ENCODE peak calls at places on chromosomes 4 and X, in seven cellular contexts. A is H9, K is IMR-90, X is mesendoderm, M is H1, N is mesenchymal stem cell, C is trophoblast cell. D is an unnamed sample. For H3K79me1, the result is how much of the 10 kb centered on the place peaks cover.

GRCh38 chr4:95248713-95249401 is 299.9 kb downstream of the UNC5C start:
- DNase-seq in A (no peak), K (no peak), X (no peak), M (no peak), N (no peak), C (no peak), D (no peak)

GRCh38 chrX:150365051-150365952 is 2.2 kb downstream of the MAMLD1 start:
- DNase-seq in A (peak), K (peak), X (peak), M (no peak), N (peak), C (peak), D (peak)

GRCh38 chr4:55635760-55636621 is at the start of gene NMU:
- DNase-seq in A (peak), K (no peak), X (peak), M (no peak), N (peak), C (peak), D (peak)

GRCh38 chr4:71602271-71602890 is 181.5 kb downstream of the GC start:
- DNase-seq in A (no peak), K (peak), X (no peak), M (no peak), N (peak), C (peak), D (no peak)

GRCh38 chr4:84648863-84649647 is 66.1 kb downstream of the CDS1 start:
- DNase-seq in A (no peak), K (no peak), X (no peak), M (no peak), N (no peak), C (no peak), D (no peak)

GRCh38 chrX:37509349-37509748 is 62.1 kb upstream of the LANCL3 start:
- DNase-seq in A (no peak), K (no peak), X (peak), M (no peak), N (no peak), C (no peak), D (no peak)

GRCh38 chr4:88697588-88698329 is at the start of gene NAP1L5:
- DNase-seq in A (peak), K (peak), X (peak), M (no peak), N (peak), C (peak), D (no peak)

GRCh38 chr4:75643651-75644050 is 13.3 kb upstream of the CDKL2 start:
- DNase-seq in A (no peak), K (no peak), X (no peak), M (no peak), N (no peak), C (no peak), D (no peak)

GRCh38 chr4:180664766-180665368 is 1578.3 kb upstream of the TENM3 start:
- DNase-seq in A (peak), K (peak), X (peak), M (peak), N (peak), C (peak), D (peak)

GRCh38 chrX:149044471-149044870 is 460.6 kb downstream of the IDS start:
- DNase-seq in A (no peak), K (no peak), X (no peak), M (no peak), N (no peak), C (peak), D (no peak)

GRCh38 chr4:18535948-18536347 is 514.4 kb upstream of the LCORL start:
- DNase-seq in A (no peak), K (no peak), X (no peak), M (no peak), N (no peak), C (no peak), D (no peak)

GRCh38 chr4:7983296-7983695 is 43.6 kb upstream of the AFAP1 start:
- DNase-seq in A (no peak), K (no peak), X (no peak), M (no peak), N (no peak), C (no peak), D (no peak)

GRCh38 chrX:107324493-107325310 is 118.3 kb downstream of the DNAAF6 start:
- DNase-seq in A (peak), K (peak), X (peak), M (peak), N (peak), C (peak), D (peak)
- H3K79me1 ChIP-seq in A (under half), K (under half), X (under half), M (under half), N (under half), C (under half), D (under half)

DNA sequence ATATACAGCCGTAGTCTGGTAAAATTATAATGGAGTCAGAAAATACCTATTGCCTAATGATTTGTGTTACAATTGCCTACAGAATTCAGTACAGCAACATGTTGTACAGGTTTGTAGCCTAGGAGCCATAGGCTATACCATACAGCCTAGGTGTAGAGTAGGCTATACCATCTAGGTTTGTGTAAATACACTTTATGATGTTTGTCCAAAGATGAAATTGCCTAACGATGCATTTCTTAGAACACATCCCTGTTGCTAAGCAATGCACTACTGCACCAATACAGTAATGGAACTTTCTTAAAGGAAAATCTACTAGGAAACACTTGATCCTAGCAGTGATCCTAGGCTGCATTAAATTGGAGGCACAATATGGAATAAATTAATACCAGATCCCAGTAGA is 18.3 kb downstream of the NOA1 start:
- DNase-seq in A (no peak), K (no peak), X (no peak), M (no peak), N (no peak), C (no peak), D (no peak)
- H3K79me1 ChIP-seq in A (under half), K (under half), X (under half), M (under half), N (under half), C (under half), D (under half)

GRCh38 chr4:86338521-86338920 is 21.3 kb downstream of the MAPK10 start:
- DNase-seq in A (no peak), K (no peak), X (no peak), M (no peak), N (no peak), C (no peak), D (no peak)

GRCh38 chr4:86331362-86331761 is 28.5 kb downstream of the MAPK10 start:
- DNase-seq in A (no peak), K (no peak), X (no peak), M (no peak), N (no peak), C (peak), D (no peak)

GRCh38 chr4:86329431-86329830 is 30.4 kb downstream of the MAPK10 start:
- DNase-seq in A (no peak), K (no peak), X (no peak), M (no peak), N (no peak), C (no peak), D (no peak)

GRCh38 chr4:86334020-86334750 is 25.7 kb downstream of the MAPK10 start:
- DNase-seq in A (no peak), K (no peak), X (no peak), M (no peak), N (no peak), C (no peak), D (no peak)

GRCh38 chr4:86333236-86333635 is 26.6 kb downstream of the MAPK10 start:
- DNase-seq in A (no peak), K (no peak), X (no peak), M (no peak), N (no peak), C (no peak), D (no peak)
- H3K79me1 ChIP-seq in A (under half), K (under half), X (under half), M (under half), N (under half), C (under half), D (under half)

DNA sequence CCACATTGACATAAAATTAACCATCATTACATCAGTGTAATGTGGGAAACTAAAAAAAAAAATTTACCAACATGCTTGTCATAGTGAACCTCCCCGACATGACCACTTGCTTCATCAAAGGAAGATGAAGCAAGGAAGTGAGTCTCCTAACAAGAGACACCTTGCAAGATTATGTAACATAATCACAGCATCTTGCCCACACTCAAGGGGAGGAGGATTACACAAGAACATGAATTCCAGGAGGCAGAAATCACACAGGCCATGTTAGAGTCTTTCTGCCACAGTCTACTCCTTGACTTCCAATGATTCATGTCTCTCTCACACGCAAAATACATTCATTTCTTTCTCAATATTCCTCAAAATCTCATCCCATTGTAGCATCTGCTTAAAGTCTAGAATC is 93.3 kb downstream of the AKAP4 start:
- DNase-seq in A (no peak), K (no peak), X (no peak), M (no peak), N (no peak), C (peak), D (no peak)
- H3K79me1 ChIP-seq in A (under half), K (under half), X (under half), M (under half), N (under half), C (under half), D (under half)